ENCODE peak calls at places on chromosomes 1 and 21, in nine cellular contexts. W is astrocyte, L is astrocyte of the spinal cord, X is WERI-Rb-1, S is left lung, K is PC-9, M is transverse colon, R is IMR-90, Y is left ventricle myocardium inferior. A is an unnamed sample.

GRCh38 chr1:99062192-99062591 is 57.5 kb upstream of the PLPPR5 start:
- DNase-seq in X (no peak), Y (no peak), K (no peak), R (no peak), L (no peak), W (no peak), S (no peak), M (no peak), A (no peak)

GRCh38 chr21:42465008-42465878 is 30.8 kb downstream of the RSPH1 start:
- DNase-seq in R (no peak), M (peak; percentile 34), X (no peak), S (no peak), W (no peak), Y (no peak), L (peak; percentile 56), K (peak; percentile 81), A (peak; percentile 93)

GRCh38 chr1:111290640-111291039 is at the start of gene CHIA:
- DNase-seq in X (no peak), W (peak; percentile 50), S (peak; percentile 63), Y (no peak), M (no peak), R (no peak), K (no peak), L (no peak), A (peak; percentile 36)

GRCh38 chr1:209673631-209674417 is 1.4 kb upstream of the G0S2 start:
- DNase-seq in X (no peak), W (no peak), R (no peak), M (no peak), Y (no peak), S (no peak), L (no peak), K (no peak), A (no peak)

GRCh38 chr1:246160905-246161304 is 346.2 kb downstream of the SMYD3 start:
- DNase-seq in S (no peak), W (no peak), K (no peak), Y (no peak), M (peak; percentile 10), R (no peak), L (no peak), X (no peak), A (no peak)

GRCh38 chr1:11536573-11537379 is 57.8 kb downstream of the DISP3 start:
- DNase-seq in K (no peak), X (no peak), L (no peak), Y (no peak), W (no peak), M (no peak), S (no peak), R (no peak), A (no peak)

GRCh38 chr1:42913426-42914091 is 45.1 kb downstream of the SLC2A1 start:
- DNase-seq in R (peak; percentile 82), K (peak; percentile 61), Y (no peak), M (peak; percentile 64), X (peak; percentile 57), W (peak; percentile 57), S (no peak), L (peak; percentile 80), A (peak; percentile 94)

GRCh38 chr1:222071313-222071886 is 329.5 kb upstream of the DUSP10 start:
- DNase-seq in S (no peak), Y (no peak), M (no peak), L (peak; percentile 85), X (no peak), W (peak; percentile 77), R (no peak), K (no peak), A (peak; percentile 79)

GRCh38 chr1:20728371-20729154 is 3.9 kb downstream of the SH2D5 start:
- DNase-seq in M (peak; percentile 2), L (no peak), X (no peak), W (no peak), K (no peak), R (no peak), S (peak; percentile 12), Y (no peak), A (no peak)

GRCh38 chr1:113244134-113244820 is 146.0 kb upstream of the MAGI3 start:
- DNase-seq in Y (no peak), M (no peak), K (no peak), W (no peak), S (no peak), L (no peak), R (no peak), X (no peak), A (no peak)

GRCh38 chr21:33975548-33976081 is 60.0 kb upstream of the ATP5PO start:
- DNase-seq in S (no peak), W (peak; percentile 45), R (peak; percentile 43), M (peak; percentile 25), L (peak; percentile 19), K (peak; percentile 66), X (no peak), Y (no peak), A (no peak)

GRCh38 chr1:191963286-191963685 is 195.0 kb upstream of the RGS18 start:
- DNase-seq in M (no peak), R (peak; percentile 59), S (no peak), W (peak; percentile 71), K (no peak), Y (no peak), L (peak; percentile 23), X (no peak), A (peak; percentile 53)

GRCh38 chr1:48236716-48237470 is 14.4 kb downstream of the SLC5A9 start:
- DNase-seq in L (peak; percentile 26), R (peak; percentile 35), X (no peak), Y (no peak), W (peak; percentile 15), S (no peak), M (no peak), K (no peak), A (peak; percentile 80)

GRCh38 chr1:41611068-41611931 is 126.8 kb upstream of the EDN2 start:
- DNase-seq in M (no peak), R (no peak), W (no peak), S (no peak), L (no peak), X (no peak), Y (no peak), K (no peak), A (no peak)

GRCh38 chr1:178011101-178011828 is 41.4 kb upstream of the SEC16B start:
- DNase-seq in W (peak; percentile 71), L (peak; percentile 36), Y (no peak), K (peak; percentile 53), R (peak; percentile 84), X (no peak), M (no peak), S (no peak), A (peak; percentile 26)

GRCh38 chr1:70039485-70039884 is 165.9 kb downstream of the LRRC40 start:
- DNase-seq in X (no peak), L (no peak), K (no peak), W (no peak), M (no peak), R (no peak), Y (no peak), S (no peak), A (no peak)

DNA sequence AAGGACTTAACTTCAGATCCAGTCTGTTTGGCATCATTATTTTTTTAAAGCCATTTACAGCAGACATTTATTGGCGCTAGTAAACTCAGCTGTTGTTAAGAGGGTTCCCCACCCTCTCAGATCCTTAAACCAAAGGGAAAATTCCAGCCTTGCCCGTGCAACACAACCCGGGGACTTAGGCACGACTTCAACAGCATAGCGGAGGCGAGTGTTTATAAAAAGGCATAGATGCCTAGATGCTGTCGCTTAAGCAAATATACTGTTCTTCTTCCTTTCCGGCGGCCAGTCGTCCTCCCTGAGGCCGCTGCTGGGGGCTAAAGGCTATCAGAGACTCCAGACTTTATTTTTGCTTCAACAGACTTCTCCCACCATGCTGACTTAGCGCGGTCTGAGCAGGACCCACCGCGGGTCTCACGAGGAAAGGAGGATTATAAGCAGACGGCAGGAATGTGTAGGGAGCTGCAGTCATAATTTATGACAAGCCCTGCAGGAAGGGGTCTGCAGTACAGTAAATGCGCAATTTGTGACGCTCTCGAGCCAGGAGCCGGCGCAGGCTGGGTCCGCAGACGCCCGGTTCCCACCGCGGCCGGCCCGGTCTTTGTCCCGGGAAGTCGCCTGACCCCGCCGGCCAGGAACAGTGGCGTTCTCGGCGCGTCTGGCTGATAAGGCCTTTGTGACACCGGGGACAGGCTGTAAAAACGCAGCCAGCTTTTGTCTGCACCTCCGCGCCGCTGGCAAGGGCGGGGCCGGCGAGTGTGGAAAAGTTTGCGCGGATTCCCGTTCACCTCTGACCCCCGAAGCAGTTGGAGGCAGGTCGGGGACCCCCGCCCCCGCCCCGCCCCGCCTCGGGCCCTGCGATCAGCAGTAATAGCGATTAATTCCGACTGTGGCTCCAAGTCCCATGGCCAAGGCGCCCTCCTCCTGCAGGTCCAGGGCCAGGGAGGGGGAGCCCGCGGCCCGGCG is 61.2 kb upstream of the ARHGEF16 start:
- DNase-seq in R (peak; percentile 12), M (peak; percentile 20), Y (peak; percentile 71), W (no peak), L (no peak), K (no peak), X (no peak), S (no peak), A (peak; percentile 6)
- H3K4me3 ChIP-seq in R (no peak overlapping the region), M (no peak overlapping the region), Y (peak overlapping the region; percentile 65), W (no peak overlapping the region), L (no peak overlapping the region), K (no peak overlapping the region), X (no peak overlapping the region), S (no peak overlapping the region), A (no peak overlapping the region)

GRCh38 chr1:55337801-55338447 is 122.8 kb upstream of the USP24 start:
- DNase-seq in K (no peak), S (no peak), Y (no peak), M (no peak), L (peak; percentile 70), W (peak; percentile 45), R (peak; percentile 79), X (peak; percentile 55), A (peak; percentile 89)
- TF ChIP-seq CTCF in K (peak; percentile 39), S (peak; percentile 40), Y (peak; percentile 54), M (peak; percentile 40), L (peak; percentile 58), W (peak; percentile 57), R (peak; percentile 77), X (peak; percentile 64), A (peak; percentile 78)

DNA sequence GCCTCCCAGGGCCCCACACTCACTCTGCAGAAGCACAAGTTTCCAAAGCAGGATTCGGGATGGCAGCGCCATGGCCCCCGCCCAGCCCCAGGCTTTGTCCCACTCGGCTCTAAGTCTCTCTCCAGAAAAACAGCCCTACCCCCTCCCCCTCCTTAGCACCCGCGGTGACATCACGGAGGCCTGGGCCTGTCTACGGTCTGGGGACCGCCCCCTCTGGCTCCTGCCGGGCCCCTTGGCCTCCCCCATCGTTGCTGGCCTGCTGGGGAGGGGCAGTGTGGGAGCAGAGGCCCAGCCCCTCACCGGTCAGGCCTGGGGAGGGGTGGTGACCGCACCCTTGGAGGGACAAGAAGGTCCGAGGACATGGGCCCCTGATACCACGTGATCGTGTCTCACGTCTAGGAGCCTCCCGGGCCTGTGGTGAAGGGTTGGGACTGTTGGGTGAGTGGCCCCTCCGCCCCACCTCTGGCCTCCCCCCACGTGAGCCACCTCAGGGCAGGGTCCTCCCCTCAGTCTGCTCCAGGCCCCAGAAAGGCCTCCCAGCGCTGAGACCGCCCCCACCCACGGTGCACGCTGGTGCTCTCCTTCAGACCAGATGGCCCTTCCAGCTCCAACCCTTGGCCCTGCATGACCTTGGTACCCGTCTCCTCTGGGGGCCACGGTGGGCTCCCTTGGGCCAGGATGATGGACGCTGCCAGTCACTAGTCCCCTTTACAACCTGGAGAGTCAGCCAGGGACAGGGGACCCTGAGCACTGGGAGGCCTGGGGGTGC is at the start of gene MXRA8:
- DNase-seq in X (peak; percentile 97), W (peak; percentile 77), M (peak; percentile 68), R (peak; percentile 82), L (peak; percentile 87), Y (peak; percentile 80), K (peak; percentile 27), S (peak; percentile 81), A (peak; percentile 68)
- H3K4me3 ChIP-seq in X (peak within 1 kb of the TSS; percentile 86), W (peak within 1 kb of the TSS; percentile 83), M (peak within 1 kb of the TSS; percentile 19), R (peak within 1 kb of the TSS; percentile 74), L (peak within 1 kb of the TSS; percentile 77), Y (peak within 1 kb of the TSS; percentile 69), K (no peak within 1 kb of the TSS), S (peak within 1 kb of the TSS; percentile 42), A (peak within 1 kb of the TSS; percentile 62)

GRCh38 chr1:25590096-25590824 is 26.3 kb upstream of the MAN1C1 start:
- DNase-seq in Y (peak; percentile 49), K (no peak), R (peak; percentile 59), W (no peak), L (no peak), S (no peak), M (no peak), X (no peak), A (peak; percentile 39)
- TF ChIP-seq CTCF in Y (peak; percentile 47), K (no peak), R (peak; percentile 22), W (no peak), L (peak; percentile 13), S (no peak), M (peak; percentile 3), X (peak; percentile 16), A (peak; percentile 47)

A was measured in choroid plexus epithelial cell.